ENCODE peak calls at places on chromosomes 2 and 18, in eight cellular contexts. K is Peyer's patch, Y is heart left ventricle, I is ovary, G is breast epithelium, U is sigmoid colon, W is adrenal gland, T is spleen. E is an unnamed sample.

GRCh38 chr2:170873035-170873692 is 55.9 kb upstream of the GORASP2 start:
- DNase-seq in G (peak; percentile 62), U (peak; percentile 70), W (peak; percentile 89), Y (peak; percentile 76), K (peak; percentile 85), T (peak; percentile 89), I (peak; percentile 69), E (peak; percentile 80)

GRCh38 chr2:28276076-28276618 is 116.5 kb upstream of the FOSL2 start:
- DNase-seq in I (no peak), W (no peak), K (no peak), G (no peak), Y (no peak), U (no peak), T (no peak), E (no peak)

GRCh38 chr2:229454934-229455631 is 184.0 kb upstream of the PID1 start:
- DNase-seq in T (no peak), I (no peak), G (no peak), W (no peak), U (no peak), K (no peak), Y (no peak), E (no peak)

GRCh38 chr2:106991866-106992265 is 105.9 kb upstream of the ST6GAL2 start:
- DNase-seq in Y (no peak), G (no peak), K (no peak), I (no peak), W (no peak), U (no peak), T (no peak), E (no peak)

GRCh38 chr2:134718956-134719814 is at the start of gene TMEM163:
- DNase-seq in K (peak; percentile 59), G (no peak), T (peak; percentile 86), W (no peak), U (no peak), Y (no peak), I (peak; percentile 37), E (peak; percentile 58)

GRCh38 chr2:179412116-179412515 is 147.5 kb upstream of the SESTD1 start:
- DNase-seq in T (no peak), U (no peak), K (no peak), I (no peak), Y (no peak), G (no peak), W (no peak), E (no peak)

GRCh38 chr2:233982421-233983121 is 65.4 kb downstream of the TRPM8 start:
- DNase-seq in T (no peak), G (no peak), W (no peak), I (no peak), K (no peak), U (no peak), Y (no peak), E (no peak)

GRCh38 chr2:15729709-15730544 is 138.3 kb downstream of the DDX1 start:
- DNase-seq in I (no peak), T (no peak), K (peak; percentile 3), U (no peak), G (no peak), Y (no peak), W (peak; percentile 48), E (no peak)

GRCh38 chr2:170973225-170973491 is 44.1 kb downstream of the GORASP2 start:
- DNase-seq in T (no peak), W (no peak), K (no peak), G (no peak), Y (no peak), I (no peak), U (no peak), E (no peak)

GRCh38 chr18:72985686-72986085 is 117.9 kb upstream of the NETO1 start:
- DNase-seq in U (no peak), W (no peak), G (no peak), I (no peak), Y (no peak), T (no peak), K (no peak), E (no peak)

GRCh38 chr2:233051241-233052149 is 8.6 kb upstream of the INPP5D start:
- DNase-seq in Y (peak; percentile 85), U (no peak), G (peak; percentile 55), T (peak; percentile 87), I (peak; percentile 50), K (no peak), W (peak; percentile 78), E (peak; percentile 35)

GRCh38 chr2:187993516-187993915 is 298.2 kb upstream of the GULP1 start:
- DNase-seq in T (no peak), G (no peak), I (no peak), U (no peak), Y (no peak), W (no peak), K (no peak), E (no peak)

GRCh38 chr2:206415618-206416243 is 27.6 kb upstream of the ADAM23 start:
- DNase-seq in Y (no peak), G (no peak), T (no peak), U (no peak), W (no peak), K (no peak), I (no peak), E (no peak)

GRCh38 chr2:178388287-178388686 is 62.7 kb downstream of the PRKRA start:
- DNase-seq in I (no peak), G (no peak), K (no peak), T (no peak), U (no peak), Y (no peak), W (no peak), E (no peak)
- H3K36me3 ChIP-seq in I (no peaks in the 10 kb centered on the region), G (no peaks in the 10 kb centered on the region), K (no peaks in the 10 kb centered on the region), T (no peaks in the 10 kb centered on the region), U (no peaks in the 10 kb centered on the region), Y (peaks cover 3% of the 10 kb centered on the region), W (no peaks in the 10 kb centered on the region), E (no peaks in the 10 kb centered on the region)

GRCh38 chr2:241274127-241274526 is 41.3 kb downstream of the HDLBP start:
- DNase-seq in W (peak; percentile 51), T (no peak), G (no peak), K (no peak), U (no peak), Y (no peak), I (no peak), E (peak; percentile 56)

GRCh38 chr2:241273552-241273988 is 41.9 kb downstream of the HDLBP start:
- DNase-seq in K (no peak), U (no peak), T (no peak), W (peak; percentile 53), I (no peak), Y (no peak), G (no peak), E (no peak)

GRCh38 chr2:241271641-241272297 is 43.7 kb downstream of the HDLBP start:
- DNase-seq in U (peak; percentile 93), W (peak; percentile 95), I (peak; percentile 81), G (peak; percentile 89), Y (peak; percentile 91), K (peak; percentile 91), T (peak; percentile 94), E (peak; percentile 91)

GRCh38 chr2:241272298-241272721 is 43.2 kb downstream of the HDLBP start:
- DNase-seq in K (peak; percentile 61), Y (peak; percentile 72), I (peak; percentile 72), U (peak; percentile 73), T (peak; percentile 88), G (no peak), W (peak; percentile 62), E (peak; percentile 55)

GRCh38 chr2:241272722-241273551 is 42.5 kb downstream of the HDLBP start:
- DNase-seq in U (peak; percentile 92), K (peak; percentile 78), I (peak; percentile 85), T (no peak), Y (peak; percentile 87), G (no peak), W (peak; percentile 73), E (peak; percentile 69)
- TF ChIP-seq POLR2A in U (no peak), K (no peak), I (no peak), T (no peak), Y (no peak), G (no peak), W (no peak), E (peak; percentile 25)

GRCh38 chr2:96536445-96537065 is at the start of gene ARID5A:
- DNase-seq in U (peak; percentile 97), W (peak; percentile 96), I (peak; percentile 95), G (peak; percentile 92), T (peak; percentile 99), K (peak; percentile 98), Y (peak; percentile 97), E (peak; percentile 93)
- H3K4me1 ChIP-seq in U (peaks cover 88% of the 10 kb centered on the region), W (peaks cover 35% of the 10 kb centered on the region), I (peaks cover 13% of the 10 kb centered on the region), G (peaks cover 44% of the 10 kb centered on the region), T (peaks cover 33% of the 10 kb centered on the region), K (peaks cover 55% of the 10 kb centered on the region), Y (peaks cover 59% of the 10 kb centered on the region), E (peaks cover 27% of the 10 kb centered on the region)

GRCh38 chr2:40874380-40874779 is 422.5 kb upstream of the SLC8A1 start:
- DNase-seq in K (no peak), T (no peak), U (no peak), W (no peak), Y (no peak), G (no peak), I (no peak), E (no peak)

GRCh38 chr2:40867829-40868228 is 415.9 kb upstream of the SLC8A1 start:
- DNase-seq in G (no peak), K (no peak), U (no peak), T (no peak), I (no peak), W (no peak), Y (no peak), E (no peak)

GRCh38 chr2:40877734-40878288 is 425.9 kb upstream of the SLC8A1 start:
- DNase-seq in W (no peak), T (no peak), K (no peak), U (no peak), G (no peak), I (no peak), Y (no peak), E (no peak)

GRCh38 chr2:40872580-40872979 is 420.7 kb upstream of the SLC8A1 start:
- DNase-seq in U (no peak), I (no peak), K (no peak), Y (no peak), T (no peak), G (no peak), W (no peak), E (no peak)
- H3K36me3 ChIP-seq in U (no peaks in the 10 kb centered on the region), I (no peaks in the 10 kb centered on the region), K (no peaks in the 10 kb centered on the region), Y (no peaks in the 10 kb centered on the region), T (no peaks in the 10 kb centered on the region), G (no peaks in the 10 kb centered on the region), W (no peaks in the 10 kb centered on the region), E (no peaks in the 10 kb centered on the region)